ENCODE peak calls at places on chromosomes 1 and 21, in ten cellular contexts. One of them, this sample, is unnamed.

GRCh38 chr1:150613061-150613920 is 16.1 kb downstream of the ENSA start:
- DNase-seq in NCI-H345: peak
- DNase-seq in iPS-NIHi11: no peak
- DNase-seq in HTR-8/SVneo: peak
- DNase-seq in left ventricle myocardium inferior: no peak
- DNase-seq in A549: peak
- DNase-seq in GDM1: peak
- DNase-seq in nephron progenitor cell: no peak
- DNase-seq in transverse colon: peak
- DNase-seq in T follicular helper cell: peak
- DNase-seq in this sample: peak

GRCh38 chr1:206469411-206469932 is 804 bp upstream of the IKBKE start:
- DNase-seq in A549: no peak
- DNase-seq in nephron progenitor cell: no peak
- DNase-seq in iPS-NIHi11: peak
- DNase-seq in HTR-8/SVneo: no peak
- DNase-seq in GDM1: no peak
- DNase-seq in NCI-H345: no peak
- DNase-seq in transverse colon: peak
- DNase-seq in T follicular helper cell: no peak
- DNase-seq in left ventricle myocardium inferior: no peak
- DNase-seq in this sample: peak

GRCh38 chr1:119001181-119002018 is 13.3 kb upstream of the TBX15 start:
- DNase-seq in HTR-8/SVneo: no peak
- DNase-seq in transverse colon: no peak
- DNase-seq in GDM1: no peak
- DNase-seq in T follicular helper cell: no peak
- DNase-seq in left ventricle myocardium inferior: no peak
- DNase-seq in nephron progenitor cell: no peak
- DNase-seq in NCI-H345: no peak
- DNase-seq in iPS-NIHi11: peak
- DNase-seq in A549: no peak
- DNase-seq in this sample: no peak

GRCh38 chr1:208166340-208167138 is 77.6 kb downstream of the PLXNA2 start:
- DNase-seq in iPS-NIHi11: no peak
- DNase-seq in NCI-H345: no peak
- DNase-seq in GDM1: no peak
- DNase-seq in HTR-8/SVneo: no peak
- DNase-seq in nephron progenitor cell: no peak
- DNase-seq in left ventricle myocardium inferior: no peak
- DNase-seq in T follicular helper cell: no peak
- DNase-seq in A549: no peak
- DNase-seq in transverse colon: no peak
- DNase-seq in this sample: peak

GRCh38 chr1:184822267-184822666 is 67.6 kb upstream of the EDEM3 start:
- DNase-seq in T follicular helper cell: no peak
- DNase-seq in A549: no peak
- DNase-seq in left ventricle myocardium inferior: no peak
- DNase-seq in HTR-8/SVneo: no peak
- DNase-seq in NCI-H345: peak
- DNase-seq in GDM1: no peak
- DNase-seq in iPS-NIHi11: no peak
- DNase-seq in transverse colon: no peak
- DNase-seq in nephron progenitor cell: no peak
- DNase-seq in this sample: no peak

GRCh38 chr21:33434770-33435360 is 31.7 kb downstream of the IFNGR2 start:
- DNase-seq in iPS-NIHi11: no peak
- DNase-seq in T follicular helper cell: no peak
- DNase-seq in left ventricle myocardium inferior: no peak
- DNase-seq in transverse colon: no peak
- DNase-seq in GDM1: no peak
- DNase-seq in NCI-H345: no peak
- DNase-seq in HTR-8/SVneo: peak
- DNase-seq in nephron progenitor cell: no peak
- DNase-seq in A549: peak
- DNase-seq in this sample: peak

GRCh38 chr1:112714313-112715263 is 544 bp downstream of the PPM1J start:
- DNase-seq in left ventricle myocardium inferior: no peak
- DNase-seq in nephron progenitor cell: peak
- DNase-seq in GDM1: no peak
- DNase-seq in transverse colon: no peak
- DNase-seq in iPS-NIHi11: no peak
- DNase-seq in A549: no peak
- DNase-seq in HTR-8/SVneo: no peak
- DNase-seq in NCI-H345: no peak
- DNase-seq in T follicular helper cell: no peak
- DNase-seq in this sample: no peak

GRCh38 chr1:178512566-178513277 is at the start of gene TEX35:
- DNase-seq in A549: no peak
- DNase-seq in HTR-8/SVneo: no peak
- DNase-seq in NCI-H345: no peak
- DNase-seq in transverse colon: no peak
- DNase-seq in nephron progenitor cell: no peak
- DNase-seq in T follicular helper cell: no peak
- DNase-seq in GDM1: no peak
- DNase-seq in iPS-NIHi11: no peak
- DNase-seq in left ventricle myocardium inferior: no peak
- DNase-seq in this sample: no peak

GRCh38 chr1:21670956-21671902 is 2.1 kb upstream of the RAP1GAP start:
- DNase-seq in HTR-8/SVneo: no peak
- DNase-seq in nephron progenitor cell: no peak
- DNase-seq in GDM1: no peak
- DNase-seq in iPS-NIHi11: no peak
- DNase-seq in NCI-H345: no peak
- DNase-seq in left ventricle myocardium inferior: no peak
- DNase-seq in T follicular helper cell: no peak
- DNase-seq in transverse colon: no peak
- DNase-seq in A549: no peak
- DNase-seq in this sample: no peak

GRCh38 chr21:42061195-42061865 is 9.8 kb upstream of the UMODL1 start:
- DNase-seq in nephron progenitor cell: no peak
- DNase-seq in HTR-8/SVneo: no peak
- DNase-seq in transverse colon: peak
- DNase-seq in GDM1: peak
- DNase-seq in iPS-NIHi11: no peak
- DNase-seq in left ventricle myocardium inferior: peak
- DNase-seq in T follicular helper cell: no peak
- DNase-seq in A549: no peak
- DNase-seq in NCI-H345: no peak
- DNase-seq in this sample: no peak